ENCODE peak calls at places on chromosomes 6 and 20, in five cellular contexts. N is GM20000, J is mammary epithelial cell, A is GM13977, S is upper lobe of left lung. W is an unnamed sample.

GRCh38 chr6:137709424-137710281 is 157.4 kb upstream of the TNFAIP3 start:
- DNase-seq in N (no peak), J (peak; percentile 95), A (no peak), S (no peak), W (no peak)

GRCh38 chr6:126228001-126228791 is 111.7 kb upstream of the CENPW start:
- DNase-seq in N (no peak), J (no peak), A (no peak), S (no peak), W (no peak)

GRCh38 chr6:24495516-24495847 is 713 bp downstream of the ALDH5A1 start:
- DNase-seq in N (peak; percentile 85), J (no peak), A (peak; percentile 82), S (no peak), W (peak; percentile 84)

GRCh38 chr6:168291450-168291849 is 28.1 kb downstream of the DACT2 start:
- DNase-seq in N (no peak), J (no peak), A (no peak), S (no peak), W (no peak)

GRCh38 chr6:42010185-42010872 is 40.0 kb upstream of the TAF8 start:
- DNase-seq in N (no peak), J (no peak), A (no peak), S (no peak), W (peak; percentile 62)

GRCh38 chr6:42276008-42276890 is 58.6 kb upstream of the MRPS10 start:
- DNase-seq in N (no peak), J (no peak), A (no peak), S (no peak), W (no peak)

GRCh38 chr6:7166410-7167293 is 58.9 kb downstream of the RREB1 start:
- DNase-seq in N (no peak), J (no peak), A (no peak), S (no peak), W (no peak)

GRCh38 chr20:8860011-8860495 is 208.8 kb upstream of the PLCB4 start:
- DNase-seq in N (no peak), J (peak; percentile 74), A (no peak), S (no peak), W (no peak)

GRCh38 chr6:26299286-26300042 is 65.5 kb upstream of the BTN3A2 start:
- DNase-seq in N (no peak), J (no peak), A (no peak), S (no peak), W (no peak)

GRCh38 chr6:18280084-18280483 is 15.8 kb upstream of the DEK start:
- DNase-seq in N (no peak), J (peak; percentile 4), A (no peak), S (no peak), W (no peak)

GRCh38 chr6:157554747-157555146 is 173.8 kb downstream of the ZDHHC14 start:
- DNase-seq in N (no peak), J (no peak), A (no peak), S (no peak), W (no peak)

GRCh38 chr6:51648236-51648635 is 439.2 kb downstream of the PKHD1 start:
- DNase-seq in N (no peak), J (peak; percentile 68), A (no peak), S (no peak), W (no peak)

GRCh38 chr20:25984933-25985332 is 288.3 kb upstream of the ZNF337 start:
- DNase-seq in N (peak; percentile 27), J (no peak), A (no peak), S (peak; percentile 82), W (peak; percentile 54)

GRCh38 chr6:16154904-16155303 is 26.0 kb downstream of the MYLIP start:
- DNase-seq in N (no peak), J (peak; percentile 63), A (no peak), S (no peak), W (no peak)

GRCh38 chr6:37418727-37419126 is 14.3 kb upstream of the CMTR1 start:
- DNase-seq in N (no peak), J (no peak), A (no peak), S (no peak), W (no peak)

GRCh38 chr20:32456869-32457421 is 98.8 kb downstream of the ASXL1 start:
- DNase-seq in N (peak; percentile 90), J (no peak), A (peak; percentile 89), S (peak; percentile 90), W (peak; percentile 94)

GRCh38 chr6:32329141-32329540 is 42.6 kb downstream of the TSBP1 start:
- DNase-seq in N (no peak), J (no peak), A (no peak), S (no peak), W (no peak)

GRCh38 chr6:33989016-33989854 is 156.7 kb downstream of the GRM4 start:
- DNase-seq in N (no peak), J (no peak), A (no peak), S (no peak), W (no peak)

GRCh38 chr20:45997187-45997586 is 11.5 kb upstream of the MMP9 start:
- DNase-seq in N (no peak), J (no peak), A (no peak), S (no peak), W (no peak)

GRCh38 chr6:157774153-157775135 is 48.6 kb upstream of the SNX9 start:
- DNase-seq in N (peak; percentile 64), J (no peak), A (peak; percentile 49), S (no peak), W (peak; percentile 81)

GRCh38 chr6:41271901-41272395 is 14.5 kb downstream of the TREM1 start:
- DNase-seq in N (no peak), J (no peak), A (no peak), S (peak; percentile 25), W (peak; percentile 3)

GRCh38 chr20:45617591-45617990 is 11.9 kb upstream of the WFDC10A start:
- DNase-seq in N (no peak), J (peak; percentile 15), A (no peak), S (no peak), W (no peak)

GRCh38 chr6:157579467-157580031 is 198.6 kb downstream of the ZDHHC14 start:
- DNase-seq in N (no peak), J (peak; percentile 42), A (no peak), S (no peak), W (no peak)

GRCh38 chr6:63567966-63568365 is 4.3 kb upstream of the LOC128125822 start:
- DNase-seq in N (no peak), J (no peak), A (no peak), S (no peak), W (no peak)

GRCh38 chr6:87068804-87069203 is 26.1 kb downstream of the CGA start:
- DNase-seq in N (no peak), J (no peak), A (no peak), S (no peak), W (no peak)

GRCh38 chr6:37785688-37786270 is 33.7 kb upstream of the ZFAND3 start:
- DNase-seq in N (no peak), J (no peak), A (no peak), S (no peak), W (no peak)

GRCh38 chr6:160022101-160022500 is 53.2 kb downstream of the IGF2R start:
- DNase-seq in N (no peak), J (no peak), A (no peak), S (no peak), W (no peak)

GRCh38 chr6:85421963-85422362 is 27.9 kb upstream of the NT5E start:
- DNase-seq in N (no peak), J (no peak), A (no peak), S (no peak), W (no peak)

GRCh38 chr6:42292002-42292735 is 74.5 kb upstream of the MRPS10 start:
- DNase-seq in N (no peak), J (peak; percentile 93), A (no peak), S (no peak), W (no peak)

GRCh38 chr6:116268589-116269293 is 11.0 kb downstream of the TSPYL1 start:
- DNase-seq in N (peak; percentile 30), J (peak; percentile 68), A (peak; percentile 49), S (no peak), W (peak; percentile 57)
- TF ChIP-seq CTCF in N (peak; percentile 46), J (peak; percentile 93), A (peak; percentile 71), S (peak; percentile 59), W (peak; percentile 61)

GRCh38 chr20:15654208-15654649 is 919.0 kb downstream of the KIF16B start:
- DNase-seq in N (peak; percentile 68), J (peak; percentile 55), A (peak; percentile 38), S (no peak), W (peak; percentile 48)
- TF ChIP-seq CTCF in N (peak; percentile 61), J (peak; percentile 75), A (peak; percentile 68), S (peak; percentile 23), W (peak; percentile 64)

DNA sequence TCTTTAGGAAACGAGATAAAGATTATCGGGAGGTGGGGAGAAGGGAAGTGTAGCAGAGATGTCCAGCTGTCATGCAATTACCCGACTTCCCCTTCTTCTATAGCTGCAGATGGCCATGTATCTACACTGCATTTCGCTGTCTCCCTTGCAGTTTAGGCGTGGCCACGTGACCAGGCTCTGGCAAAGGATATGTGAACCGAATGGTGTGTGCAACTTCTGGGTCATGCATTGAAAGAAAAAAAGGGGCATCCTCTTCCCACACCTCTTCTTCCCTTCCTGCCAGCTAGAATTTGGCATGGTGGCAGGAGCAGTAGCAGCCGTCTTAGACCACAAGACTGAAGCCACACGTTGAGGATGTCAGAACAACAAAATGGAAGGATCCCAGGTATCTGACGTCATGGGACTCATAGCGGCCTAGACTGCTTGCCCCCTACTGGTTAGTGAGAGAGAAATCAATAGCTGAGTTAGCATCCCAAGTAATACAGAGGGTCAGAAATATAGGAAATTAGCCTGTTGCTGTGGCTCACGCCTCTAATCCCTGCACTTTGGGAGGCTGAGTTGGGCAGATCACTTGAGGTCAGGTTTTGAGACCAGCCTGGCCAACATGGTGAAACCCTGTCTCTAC is 32.8 kb downstream of the TCF15 start:
- DNase-seq in N (no peak), J (no peak), A (no peak), S (no peak), W (no peak)
- TF ChIP-seq CTCF in N (no peak), J (no peak), A (peak; percentile 11), S (no peak), W (no peak)

GRCh38 chr20:37398750-37399621 is 53.0 kb downstream of the SRC start:
- DNase-seq in N (no peak), J (no peak), A (no peak), S (no peak), W (no peak)
- TF ChIP-seq CTCF in N (no peak), J (no peak), A (no peak), S (no peak), W (no peak)